ENCODE peak calls at places on chromosomes 5 and 9, in seven cellular contexts. G is CD8-positive, alpha-beta T cell; B is neural progenitor cell; T is CD4-positive, alpha-beta T cell; R is Karpas-422; O is lung; U is right atrium auricular region. W is an unnamed sample.

GRCh38 chr5:174571662-174572397 is 152.6 kb upstream of the MSX2 start:
- DNase-seq in T (no peak), R (peak; percentile 31), G (no peak), B (peak; percentile 17), O (peak; percentile 56), U (peak; percentile 83), W (peak; percentile 28)

GRCh38 chr9:110179734-110180133 is 28.2 kb downstream of the C9orf152 start:
- DNase-seq in R (no peak), O (no peak), G (no peak), B (no peak), U (no peak), T (no peak), W (no peak)

GRCh38 chr5:83564069-83564749 is 92.7 kb downstream of the VCAN start:
- DNase-seq in B (peak; percentile 50), U (no peak), O (no peak), G (no peak), T (no peak), R (peak; percentile 74), W (no peak)

GRCh38 chr5:22372376-22372775 is 480.8 kb downstream of the CDH12 start:
- DNase-seq in B (no peak), R (no peak), O (no peak), T (no peak), G (no peak), U (no peak), W (no peak)

GRCh38 chr9:112203536-112203935 is 28.4 kb upstream of the SUSD1 start:
- DNase-seq in O (no peak), T (no peak), U (no peak), B (no peak), R (no peak), G (no peak), W (no peak)

GRCh38 chr5:7876867-7877266 is 7.9 kb downstream of the MTRR start:
- DNase-seq in G (no peak), T (no peak), O (no peak), U (no peak), B (no peak), R (no peak), W (no peak)

GRCh38 chr9:93232388-93232965 is 48.5 kb downstream of the WNK2 start:
- DNase-seq in U (no peak), O (no peak), G (no peak), T (no peak), B (no peak), R (no peak), W (no peak)

GRCh38 chr9:86202338-86202882 is 57.0 kb downstream of the C9orf153 start:
- DNase-seq in T (no peak), B (peak; percentile 63), U (no peak), R (peak; percentile 82), G (peak; percentile 18), O (no peak), W (no peak)

GRCh38 chr9:75235632-75236031 is 147.3 kb downstream of the OSTF1 start:
- DNase-seq in U (no peak), B (no peak), O (peak; percentile 36), R (no peak), T (no peak), G (no peak), W (peak; percentile 25)

GRCh38 chr9:105132576-105132975 is 111.9 kb upstream of the SLC44A1 start:
- DNase-seq in R (no peak), O (no peak), G (no peak), B (no peak), T (no peak), U (no peak), W (no peak)

GRCh38 chr5:41416336-41416735 is 94.1 kb downstream of the PLCXD3 start:
- DNase-seq in B (no peak), R (no peak), U (no peak), O (no peak), T (no peak), G (no peak), W (no peak)

GRCh38 chr9:137682431-137682991 is 63.7 kb downstream of the EHMT1 start:
- DNase-seq in B (peak; percentile 42), T (no peak), R (no peak), O (no peak), U (no peak), G (no peak), W (no peak)

GRCh38 chr5:78506296-78507049 is 142.1 kb downstream of the LHFPL2 start:
- DNase-seq in U (no peak), B (peak; percentile 25), R (no peak), O (no peak), T (no peak), G (no peak), W (no peak)

GRCh38 chr5:146394486-146394885 is 52.6 kb upstream of the TCERG1 start:
- DNase-seq in B (no peak), T (no peak), R (no peak), O (no peak), G (no peak), U (no peak), W (no peak)

GRCh38 chr5:146399446-146399845 is 47.7 kb upstream of the TCERG1 start:
- DNase-seq in B (no peak), R (no peak), G (no peak), U (no peak), O (no peak), T (no peak), W (no peak)

GRCh38 chr5:146390469-146390868 is 51.8 kb downstream of the POU4F3 start:
- DNase-seq in U (no peak), G (no peak), R (peak; percentile 77), T (no peak), B (peak; percentile 60), O (no peak), W (no peak)

GRCh38 chr5:146400206-146400605 is 46.9 kb upstream of the TCERG1 start:
- DNase-seq in U (no peak), T (no peak), R (no peak), O (no peak), G (no peak), B (no peak), W (no peak)

GRCh38 chr5:146395233-146395632 is 51.9 kb upstream of the TCERG1 start:
- DNase-seq in G (no peak), T (no peak), R (no peak), B (peak; percentile 36), O (no peak), U (no peak), W (no peak)
- H3K27ac ChIP-seq in G (no peak overlapping the region), T (no peak overlapping the region), R (no peak overlapping the region), B (no peak overlapping the region), O (no peak overlapping the region), U (no peak overlapping the region), W (no peak overlapping the region)

GRCh38 chr5:1058988-1059883 is 50.6 kb downstream of the NKD2 start:
- DNase-seq in B (no peak), T (no peak), U (no peak), O (no peak), R (no peak), G (no peak), W (peak; percentile 20)

GRCh38 chr5:1057485-1057825 is 48.9 kb downstream of the NKD2 start:
- DNase-seq in R (no peak), G (no peak), O (no peak), B (no peak), T (no peak), U (no peak), W (no peak)

GRCh38 chr5:1059884-1060263 is 51.3 kb downstream of the NKD2 start:
- DNase-seq in O (no peak), U (no peak), T (no peak), G (no peak), R (no peak), B (no peak), W (no peak)

GRCh38 chr5:1057841-1058548 is 49.4 kb downstream of the NKD2 start:
- DNase-seq in O (no peak), T (no peak), R (no peak), B (no peak), U (no peak), G (no peak), W (peak; percentile 67)

DNA sequence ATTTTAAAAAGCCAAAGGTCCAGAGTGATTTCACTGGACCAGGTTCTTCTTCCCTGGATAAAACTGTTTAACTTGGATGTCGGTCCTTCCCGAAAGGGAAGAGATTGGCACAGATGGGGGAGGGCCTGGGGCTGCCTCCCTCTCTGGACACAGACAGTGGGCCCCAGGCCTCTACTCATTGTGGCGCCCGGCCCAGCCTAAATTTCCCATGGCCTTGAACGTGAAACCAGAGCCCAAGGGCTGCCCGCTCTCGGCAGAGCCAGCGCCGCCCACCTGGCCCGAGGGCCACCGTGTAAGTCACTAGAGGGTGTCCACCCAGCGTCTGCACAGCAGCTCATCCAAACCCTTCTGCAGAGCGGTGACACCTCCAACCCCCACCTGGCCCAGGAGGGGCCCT is 49.9 kb downstream of the NKD2 start:
- DNase-seq in U (no peak), T (no peak), R (no peak), O (no peak), B (no peak), G (no peak), W (peak; percentile 17)
- H3K27ac ChIP-seq in U (no peak overlapping the region), T (no peak overlapping the region), R (no peak overlapping the region), O (no peak overlapping the region), B (no peak overlapping the region), G (no peak overlapping the region), W (no peak overlapping the region)

GRCh38 chr5:137145726-137146125 is 353.4 kb downstream of the SPOCK1 start:
- DNase-seq in O (no peak), T (no peak), U (no peak), B (no peak), R (no peak), G (no peak), W (no peak)

GRCh38 chr5:137144656-137145055 is 354.5 kb downstream of the SPOCK1 start:
- DNase-seq in T (no peak), B (no peak), U (no peak), R (no peak), O (no peak), G (no peak), W (no peak)

GRCh38 chr5:137142371-137143243 is 356.5 kb downstream of the SPOCK1 start:
- DNase-seq in O (no peak), U (peak; percentile 79), T (no peak), G (no peak), B (peak; percentile 40), R (peak; percentile 96), W (no peak)

GRCh38 chr5:137143244-137143605 is 355.9 kb downstream of the SPOCK1 start:
- DNase-seq in B (no peak), T (no peak), U (peak; percentile 66), G (no peak), O (no peak), R (no peak), W (no peak)

GRCh38 chr5:137141779-137142178 is 357.3 kb downstream of the SPOCK1 start:
- DNase-seq in B (no peak), U (no peak), G (no peak), T (no peak), R (peak; percentile 67), O (no peak), W (no peak)
- H3K27ac ChIP-seq in B (no peak overlapping the region), U (peak overlapping the region; percentile 9), G (no peak overlapping the region), T (no peak overlapping the region), R (peak overlapping the region; percentile 96), O (no peak overlapping the region), W (no peak overlapping the region)

DNA sequence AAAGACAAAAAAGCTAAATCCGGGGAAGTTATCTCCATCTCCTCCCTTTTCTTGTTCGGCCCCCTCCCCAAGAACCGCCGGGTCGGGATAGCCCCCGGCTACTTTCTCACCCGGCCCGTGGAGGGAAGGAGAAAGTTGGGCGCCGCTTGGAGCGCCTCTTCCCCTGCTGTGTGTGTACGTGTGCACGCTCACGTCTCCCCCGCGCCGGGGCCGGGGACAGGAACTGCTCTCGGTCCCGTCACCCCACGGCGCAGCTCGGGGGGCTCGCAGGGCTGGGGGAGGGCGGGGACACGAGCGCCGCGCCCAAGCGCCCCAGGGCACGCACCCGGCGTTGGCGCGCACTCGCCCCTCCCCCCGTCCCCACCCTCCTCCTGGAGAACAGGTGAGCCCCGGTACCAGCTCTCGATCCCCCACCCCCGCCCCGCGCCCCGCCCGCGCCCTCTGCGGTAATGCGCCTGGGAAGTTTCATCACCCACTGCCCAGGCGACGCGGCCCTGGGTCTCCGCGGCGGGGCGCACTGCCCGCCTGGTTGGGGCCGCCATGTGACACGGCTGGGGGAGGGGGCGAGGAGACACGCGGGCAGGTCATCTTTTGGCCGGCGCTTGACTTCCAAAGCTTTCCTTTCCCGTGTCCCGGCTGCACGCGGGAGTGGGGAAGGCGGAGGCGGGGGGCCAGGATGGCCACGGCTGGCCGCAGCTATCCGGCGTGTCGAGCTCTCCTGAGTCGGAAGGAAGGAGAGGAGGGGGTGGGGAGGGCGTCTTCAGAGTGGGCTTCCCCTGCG is 1.3 kb upstream of the STC2 start:
- DNase-seq in B (peak; percentile 67), T (no peak), G (no peak), U (no peak), O (no peak), R (no peak), W (peak; percentile 50)
- H3K27ac ChIP-seq in B (no peak overlapping the region), T (no peak overlapping the region), G (no peak overlapping the region), U (peak overlapping the region; percentile 81), O (peak overlapping the region; percentile 5), R (no peak overlapping the region), W (peak overlapping the region; percentile 55)

W was measured in pancreas.